ENCODE peak calls at places on chromosome 15, in eight cellular contexts. Q is testis; P is uterus; S is H9; K is suprapubic skin; Z is CD8-positive, alpha-beta T cell; C is endodermal cell; E is left ventricle myocardium inferior. W is an unnamed sample.

GRCh38 chr15:42048821-42049200 is 28.0 kb upstream of the PLA2G4E start:
- DNase-seq in E (no peak), Z (no peak), S (peak; percentile 45), P (no peak), K (no peak), C (peak; percentile 79), Q (no peak), W (no peak)

GRCh38 chr15:31025996-31026395 is 34.6 kb upstream of the MTMR10 start:
- DNase-seq in P (no peak), K (no peak), Q (peak; percentile 74), Z (no peak), C (no peak), S (no peak), E (no peak), W (no peak)

GRCh38 chr15:66838671-66839239 is 136.7 kb downstream of the SMAD6 start:
- DNase-seq in C (peak; percentile 67), P (no peak), Q (no peak), E (no peak), S (no peak), Z (no peak), K (no peak), W (no peak)

GRCh38 chr15:35757323-35757722 is 211.4 kb upstream of the DPH6 start:
- DNase-seq in Z (no peak), S (no peak), C (no peak), E (no peak), Q (no peak), K (no peak), P (no peak), W (no peak)

GRCh38 chr15:100985401-100985800 is 66.2 kb downstream of the LRRK1 start:
- DNase-seq in K (no peak), E (no peak), C (no peak), Q (no peak), S (no peak), Z (no peak), P (no peak), W (no peak)

GRCh38 chr15:22253676-22254408 is 173.5 kb downstream of the OR4M2 start:
- DNase-seq in K (no peak), Z (no peak), S (no peak), Q (no peak), C (no peak), E (no peak), P (no peak), W (no peak)

GRCh38 chr15:101207867-101208288 is 44.0 kb downstream of the CHSY1 start:
- DNase-seq in S (no peak), E (no peak), P (no peak), Q (no peak), K (no peak), C (no peak), Z (no peak), W (no peak)

GRCh38 chr15:31207246-31207645 is 105.7 kb upstream of the TRPM1 start:
- DNase-seq in C (no peak), S (no peak), K (no peak), P (no peak), Q (no peak), Z (peak; percentile 62), E (no peak), W (no peak)

GRCh38 chr15:77181305-77182074 is 110.6 kb upstream of the TSPAN3 start:
- DNase-seq in E (no peak), Z (peak; percentile 34), Q (no peak), P (no peak), C (no peak), S (no peak), K (no peak), W (no peak)

GRCh38 chr15:34304613-34305012 is 33.0 kb downstream of the SLC12A6 start:
- DNase-seq in Q (no peak), Z (no peak), C (no peak), S (no peak), E (no peak), P (no peak), K (no peak), W (no peak)

GRCh38 chr15:101115318-101115886 is 136.4 kb downstream of the CHSY1 start:
- DNase-seq in Q (no peak), P (no peak), E (no peak), K (no peak), S (no peak), C (no peak), Z (no peak), W (no peak)

DNA sequence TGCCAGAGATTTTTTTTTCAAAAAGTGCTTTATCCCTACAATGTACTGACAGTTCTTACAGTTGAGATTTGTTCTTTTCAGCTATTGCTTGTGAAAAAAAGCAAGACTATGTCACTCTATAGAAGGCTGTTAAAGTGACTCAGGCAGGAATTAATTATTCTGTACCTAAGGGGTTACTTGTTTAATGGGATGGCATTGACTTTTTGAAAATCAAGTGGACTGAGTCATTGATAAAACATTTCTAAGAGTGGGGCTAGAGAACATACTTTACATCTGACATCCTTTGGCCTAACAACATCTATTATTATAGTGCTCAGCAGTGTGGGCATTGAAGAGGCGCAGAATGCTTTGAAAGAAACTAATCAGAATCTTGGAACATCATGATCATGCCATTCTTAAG is 34.3 kb downstream of the INTS14 start:
- DNase-seq in Z (no peak), S (no peak), C (no peak), Q (no peak), P (no peak), E (no peak), K (no peak), W (no peak)
- H3K4me1 ChIP-seq in Z (no peaks in the 10 kb centered on the region), S (peaks cover 3% of the 10 kb centered on the region), C (peaks cover 5% of the 10 kb centered on the region), Q (peaks cover 19% of the 10 kb centered on the region), P (no peaks in the 10 kb centered on the region), E (peaks cover 6% of the 10 kb centered on the region), K (no peaks in the 10 kb centered on the region), W (no peaks in the 10 kb centered on the region)

GRCh38 chr15:98548172-98548971 is 100.0 kb upstream of the IGF1R start:
- DNase-seq in K (peak; percentile 87), S (peak; percentile 83), C (peak; percentile 89), Z (no peak), P (peak; percentile 70), Q (peak; percentile 78), E (peak; percentile 71), W (peak; percentile 90)
- H3K4me1 ChIP-seq in K (peaks cover 24% of the 10 kb centered on the region), S (peaks cover 9% of the 10 kb centered on the region), C (peaks cover 3% of the 10 kb centered on the region), Z (peaks cover 10% of the 10 kb centered on the region), P (no peaks in the 10 kb centered on the region), Q (peaks cover 3% of the 10 kb centered on the region), E (peaks cover 18% of the 10 kb centered on the region), W (peaks cover 3% of the 10 kb centered on the region)

GRCh38 chr15:94295275-94295674 is 63.9 kb downstream of the MCTP2 start:
- DNase-seq in Q (no peak), E (no peak), C (no peak), Z (no peak), P (no peak), K (no peak), S (no peak), W (no peak)

GRCh38 chr15:94293411-94294402 is 62.3 kb downstream of the MCTP2 start:
- DNase-seq in P (no peak), Z (no peak), E (no peak), C (no peak), S (no peak), K (no peak), Q (no peak), W (no peak)

GRCh38 chr15:94298359-94298758 is 67.0 kb downstream of the MCTP2 start:
- DNase-seq in P (no peak), E (no peak), C (no peak), S (no peak), K (no peak), Z (no peak), Q (no peak), W (no peak)

GRCh38 chr15:94297543-94297942 is 66.2 kb downstream of the MCTP2 start:
- DNase-seq in Q (no peak), P (no peak), C (no peak), S (no peak), E (no peak), K (no peak), Z (no peak), W (no peak)

GRCh38 chr15:94294556-94294955 is 63.2 kb downstream of the MCTP2 start:
- DNase-seq in P (no peak), Z (no peak), K (no peak), Q (no peak), S (no peak), E (no peak), C (no peak), W (no peak)
- H3K4me1 ChIP-seq in P (no peaks in the 10 kb centered on the region), Z (peaks cover 19% of the 10 kb centered on the region), K (no peaks in the 10 kb centered on the region), Q (peaks cover 4% of the 10 kb centered on the region), S (no peaks in the 10 kb centered on the region), E (peaks cover 4% of the 10 kb centered on the region), C (no peaks in the 10 kb centered on the region), W (no peaks in the 10 kb centered on the region)

GRCh38 chr15:62453356-62453755 is 288.3 kb upstream of the C2CD4B start:
- DNase-seq in Q (no peak), C (no peak), E (no peak), K (no peak), P (no peak), S (no peak), Z (no peak), W (no peak)
- H3K4me1 ChIP-seq in Q (no peaks in the 10 kb centered on the region), C (peaks cover 8% of the 10 kb centered on the region), E (peaks cover 78% of the 10 kb centered on the region), K (peaks cover 8% of the 10 kb centered on the region), P (no peaks in the 10 kb centered on the region), S (peaks cover 20% of the 10 kb centered on the region), Z (no peaks in the 10 kb centered on the region), W (peaks cover 34% of the 10 kb centered on the region)

DNA sequence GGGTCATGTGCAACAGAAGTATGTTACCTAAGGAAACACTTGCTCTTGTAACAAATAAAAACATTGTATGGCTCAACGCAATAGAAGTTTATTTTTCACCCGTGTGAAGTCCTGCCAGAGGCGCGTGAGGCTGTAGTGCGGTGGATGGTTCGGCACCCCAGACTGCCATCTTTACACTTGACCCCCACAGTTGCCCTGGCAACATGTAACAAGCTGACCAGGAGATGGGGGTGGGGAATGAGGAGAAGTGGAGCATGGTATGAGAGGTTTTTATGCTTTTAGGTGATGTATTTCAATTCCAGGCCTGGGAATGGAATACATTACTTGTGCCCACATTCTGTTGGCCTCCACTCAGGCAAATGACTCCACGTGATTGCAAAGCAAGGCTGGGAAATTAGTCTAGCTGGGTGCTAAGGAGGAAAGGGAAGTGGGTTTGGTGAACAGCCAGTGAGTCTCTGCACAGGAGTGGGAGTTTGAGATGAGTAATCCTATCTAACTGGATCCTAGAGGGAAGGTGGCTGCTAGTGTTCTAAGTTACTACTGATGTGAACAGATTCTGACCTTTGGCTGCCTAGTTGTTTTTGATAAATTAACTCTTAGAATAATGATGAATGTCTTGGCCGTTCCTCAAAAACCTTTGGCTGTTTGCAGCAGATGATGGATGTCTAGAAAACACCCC is 33.8 kb upstream of the GREM1 start:
- DNase-seq in E (no peak), C (no peak), S (no peak), Q (no peak), P (no peak), Z (no peak), K (no peak), W (no peak)
- H3K4me1 ChIP-seq in E (no peaks in the 10 kb centered on the region), C (no peaks in the 10 kb centered on the region), S (peaks cover 4% of the 10 kb centered on the region), Q (no peaks in the 10 kb centered on the region), P (peaks cover 6% of the 10 kb centered on the region), Z (no peaks in the 10 kb centered on the region), K (peaks cover 20% of the 10 kb centered on the region), W (no peaks in the 10 kb centered on the region)

DNA sequence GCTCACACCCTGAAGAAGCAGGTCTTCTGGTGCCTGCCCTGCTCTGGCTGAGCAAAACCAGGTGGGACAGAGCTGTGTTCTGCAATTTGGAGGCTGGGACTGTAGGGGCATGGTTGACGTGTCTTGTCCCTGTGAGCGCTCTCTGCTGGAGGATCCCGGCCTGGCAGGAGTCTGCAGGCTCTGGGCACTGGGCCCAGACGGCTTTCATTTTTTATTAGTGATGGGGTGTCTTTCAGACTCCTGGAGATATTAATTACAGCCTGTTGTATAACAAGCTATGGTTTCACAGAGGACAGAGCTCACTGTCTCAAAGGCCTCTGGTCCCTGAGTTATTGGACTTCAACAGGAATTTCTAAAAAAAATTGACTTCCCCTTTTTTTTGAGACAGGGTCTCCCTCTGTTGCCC is 29.5 kb upstream of the ZNF710 start:
- DNase-seq in S (peak; percentile 91), Q (peak; percentile 52), E (peak; percentile 46), C (peak; percentile 95), Z (peak; percentile 49), P (peak; percentile 22), K (peak; percentile 70), W (peak; percentile 44)
- H3K4me1 ChIP-seq in S (no peaks in the 10 kb centered on the region), Q (no peaks in the 10 kb centered on the region), E (no peaks in the 10 kb centered on the region), C (no peaks in the 10 kb centered on the region), Z (no peaks in the 10 kb centered on the region), P (no peaks in the 10 kb centered on the region), K (peaks cover 3% of the 10 kb centered on the region), W (no peaks in the 10 kb centered on the region)